ENCODE peak calls at places on chromosomes 4 and X, in six cellular contexts. One of them, this sample, is unnamed.

GRCh38 chrX:153694687-153695270 is 7.1 kb downstream of the SLC6A8 start:
- DNase-seq in IMR-90: no peak
- DNase-seq in H9: no peak
- DNase-seq in mesenchymal stem cell: no peak
- DNase-seq in trophoblast cell: no peak
- DNase-seq in neuronal stem cell: no peak
- DNase-seq in this sample: no peak

GRCh38 chr4:175394213-175394612 is 417.9 kb downstream of the GPM6A start:
- DNase-seq in H9: no peak
- DNase-seq in mesenchymal stem cell: no peak
- DNase-seq in trophoblast cell: no peak
- DNase-seq in neuronal stem cell: no peak
- DNase-seq in IMR-90: no peak
- DNase-seq in this sample: no peak

GRCh38 chr4:40264995-40265909 is 68.4 kb downstream of the RHOH start:
- DNase-seq in trophoblast cell: peak
- DNase-seq in IMR-90: no peak
- DNase-seq in mesenchymal stem cell: peak
- DNase-seq in H9: no peak
- DNase-seq in neuronal stem cell: no peak
- DNase-seq in this sample: no peak

GRCh38 chr4:150874386-150875226 is 140.5 kb downstream of the LRBA start:
- DNase-seq in H9: no peak
- DNase-seq in neuronal stem cell: no peak
- DNase-seq in IMR-90: no peak
- DNase-seq in mesenchymal stem cell: no peak
- DNase-seq in trophoblast cell: no peak
- DNase-seq in this sample: no peak

GRCh38 chrX:152932144-152932543 is 34.3 kb downstream of the ZNF185 start:
- DNase-seq in neuronal stem cell: no peak
- DNase-seq in H9: no peak
- DNase-seq in mesenchymal stem cell: no peak
- DNase-seq in IMR-90: no peak
- DNase-seq in trophoblast cell: no peak
- DNase-seq in this sample: no peak

GRCh38 chrX:92232182-92232581 is 453.0 kb downstream of the PCDH11X start:
- DNase-seq in IMR-90: peak
- DNase-seq in mesenchymal stem cell: no peak
- DNase-seq in trophoblast cell: peak
- DNase-seq in neuronal stem cell: no peak
- DNase-seq in H9: no peak
- DNase-seq in this sample: no peak

GRCh38 chr4:152165146-152165545 is 370.7 kb downstream of the FBXW7 start:
- DNase-seq in IMR-90: no peak
- DNase-seq in trophoblast cell: peak
- DNase-seq in mesenchymal stem cell: peak
- DNase-seq in neuronal stem cell: no peak
- DNase-seq in H9: peak
- DNase-seq in this sample: peak

GRCh38 chr4:165118256-165118909 is 5.7 kb upstream of the TMEM192 start:
- DNase-seq in mesenchymal stem cell: no peak
- DNase-seq in IMR-90: no peak
- DNase-seq in trophoblast cell: no peak
- DNase-seq in H9: no peak
- DNase-seq in neuronal stem cell: no peak
- DNase-seq in this sample: no peak

GRCh38 chr4:150518559-150518958 is 63.4 kb upstream of the MAB21L2 start:
- DNase-seq in H9: no peak
- DNase-seq in neuronal stem cell: no peak
- DNase-seq in IMR-90: peak
- DNase-seq in mesenchymal stem cell: peak
- DNase-seq in trophoblast cell: peak
- DNase-seq in this sample: no peak

GRCh38 chrX:134551365-134552095 is 91.6 kb downstream of the HPRT1 start:
- DNase-seq in trophoblast cell: peak
- DNase-seq in IMR-90: peak
- DNase-seq in H9: no peak
- DNase-seq in neuronal stem cell: no peak
- DNase-seq in mesenchymal stem cell: peak
- DNase-seq in this sample: no peak

GRCh38 chrX:41180194-41180902 is 95.1 kb downstream of the USP9X start:
- DNase-seq in trophoblast cell: peak
- DNase-seq in H9: peak
- DNase-seq in IMR-90: peak
- DNase-seq in neuronal stem cell: no peak
- DNase-seq in mesenchymal stem cell: peak
- DNase-seq in this sample: no peak

GRCh38 chr4:88244821-88245579 is 39.4 kb downstream of the PPM1K start:
- DNase-seq in mesenchymal stem cell: no peak
- DNase-seq in trophoblast cell: no peak
- DNase-seq in neuronal stem cell: no peak
- DNase-seq in H9: no peak
- DNase-seq in IMR-90: no peak
- DNase-seq in this sample: no peak

GRCh38 chr4:119664168-119664907 is 35.7 kb upstream of the PDE5A start:
- DNase-seq in H9: no peak
- DNase-seq in IMR-90: peak
- DNase-seq in trophoblast cell: peak
- DNase-seq in mesenchymal stem cell: peak
- DNase-seq in neuronal stem cell: no peak
- DNase-seq in this sample: no peak
- H3K14ac ChIP-seq in H9: no peak
- H3K14ac ChIP-seq in IMR-90: peak
- H3K14ac ChIP-seq in trophoblast cell: no peak
- H3K14ac ChIP-seq in mesenchymal stem cell: no peak
- H3K14ac ChIP-seq in neuronal stem cell: no peak
- H3K14ac ChIP-seq in this sample: no peak

GRCh38 chr4:106496066-106496465 is 127.5 kb upstream of the GIMD1 start:
- DNase-seq in IMR-90: no peak
- DNase-seq in trophoblast cell: no peak
- DNase-seq in neuronal stem cell: no peak
- DNase-seq in mesenchymal stem cell: no peak
- DNase-seq in H9: no peak
- DNase-seq in this sample: no peak

GRCh38 chr4:106495498-106495897 is 126.9 kb upstream of the GIMD1 start:
- DNase-seq in trophoblast cell: no peak
- DNase-seq in neuronal stem cell: no peak
- DNase-seq in IMR-90: no peak
- DNase-seq in mesenchymal stem cell: no peak
- DNase-seq in H9: no peak
- DNase-seq in this sample: no peak

GRCh38 chr4:106497271-106497670 is 128.7 kb upstream of the GIMD1 start:
- DNase-seq in neuronal stem cell: no peak
- DNase-seq in IMR-90: no peak
- DNase-seq in H9: no peak
- DNase-seq in mesenchymal stem cell: no peak
- DNase-seq in trophoblast cell: no peak
- DNase-seq in this sample: no peak

DNA sequence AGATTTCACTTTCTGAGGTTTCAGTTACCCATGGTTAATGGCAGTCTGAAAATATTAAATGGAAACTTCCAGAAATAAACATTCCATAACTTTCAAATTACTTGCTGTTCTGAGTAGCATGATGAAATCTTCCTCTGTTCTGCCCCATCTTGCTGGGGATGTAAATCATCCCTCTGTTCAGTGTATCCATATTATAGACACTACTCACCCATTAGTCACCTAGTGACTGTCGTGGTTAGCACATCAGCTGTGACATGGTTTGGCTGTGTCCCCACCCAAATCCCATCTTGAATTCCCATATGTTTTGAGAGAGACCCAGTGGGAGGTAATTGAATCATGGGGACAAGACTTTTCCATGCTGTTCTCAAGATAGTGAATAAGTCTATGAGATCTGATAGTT is 125.5 kb upstream of the GIMD1 start:
- DNase-seq in H9: no peak
- DNase-seq in trophoblast cell: no peak
- DNase-seq in IMR-90: peak
- DNase-seq in mesenchymal stem cell: peak
- DNase-seq in neuronal stem cell: no peak
- DNase-seq in this sample: no peak
- H3K14ac ChIP-seq in H9: no peak
- H3K14ac ChIP-seq in trophoblast cell: no peak
- H3K14ac ChIP-seq in IMR-90: no peak
- H3K14ac ChIP-seq in mesenchymal stem cell: no peak
- H3K14ac ChIP-seq in neuronal stem cell: no peak
- H3K14ac ChIP-seq in this sample: no peak

GRCh38 chr4:105600256-105600655 is 47.8 kb downstream of the ARHGEF38 start:
- DNase-seq in trophoblast cell: no peak
- DNase-seq in H9: no peak
- DNase-seq in neuronal stem cell: no peak
- DNase-seq in mesenchymal stem cell: no peak
- DNase-seq in IMR-90: no peak
- DNase-seq in this sample: no peak
- H3K14ac ChIP-seq in trophoblast cell: no peak
- H3K14ac ChIP-seq in H9: no peak
- H3K14ac ChIP-seq in neuronal stem cell: no peak
- H3K14ac ChIP-seq in mesenchymal stem cell: no peak
- H3K14ac ChIP-seq in IMR-90: no peak
- H3K14ac ChIP-seq in this sample: no peak

GRCh38 chr4:15516494-15516893 is 46.8 kb downstream of the CC2D2A start:
- DNase-seq in neuronal stem cell: no peak
- DNase-seq in mesenchymal stem cell: no peak
- DNase-seq in H9: no peak
- DNase-seq in IMR-90: no peak
- DNase-seq in trophoblast cell: no peak
- DNase-seq in this sample: no peak
- H3K14ac ChIP-seq in neuronal stem cell: no peak
- H3K14ac ChIP-seq in mesenchymal stem cell: no peak
- H3K14ac ChIP-seq in H9: no peak
- H3K14ac ChIP-seq in IMR-90: no peak
- H3K14ac ChIP-seq in trophoblast cell: no peak
- H3K14ac ChIP-seq in this sample: no peak

GRCh38 chrX:149272690-149273463 is 232.2 kb downstream of the IDS start:
- DNase-seq in H9: no peak
- DNase-seq in neuronal stem cell: no peak
- DNase-seq in mesenchymal stem cell: no peak
- DNase-seq in IMR-90: no peak
- DNase-seq in trophoblast cell: no peak
- DNase-seq in this sample: no peak
- H3K14ac ChIP-seq in H9: no peak
- H3K14ac ChIP-seq in neuronal stem cell: no peak
- H3K14ac ChIP-seq in mesenchymal stem cell: no peak
- H3K14ac ChIP-seq in IMR-90: no peak
- H3K14ac ChIP-seq in trophoblast cell: no peak
- H3K14ac ChIP-seq in this sample: no peak